ENCODE peak calls at places on chromosomes 7 and 10, in nine cellular contexts. One of them, this sample, is unnamed.
A peak's percentile ranks its signal among the peaks of the same experiment; 100 is the strongest.

GRCh38 chr7:157282141-157282801 is 54.5 kb upstream of the DNAJB6 start:
- DNase-seq in astrocyte: no peak
- DNase-seq in CD4-positive, CD25-positive, alpha-beta regulatory T cell: no peak
- DNase-seq in PC-3: peak; percentile 82
- DNase-seq in MM.1S: no peak
- DNase-seq in heart left ventricle: no peak
- DNase-seq in A549: no peak
- DNase-seq in A673: no peak
- DNase-seq in fibroblast of lung: no peak
- DNase-seq in this sample: no peak

GRCh38 chr10:96401036-96401435 is 42.2 kb upstream of the OPALIN start:
- DNase-seq in astrocyte: no peak
- DNase-seq in CD4-positive, CD25-positive, alpha-beta regulatory T cell: no peak
- DNase-seq in PC-3: no peak
- DNase-seq in MM.1S: no peak
- DNase-seq in heart left ventricle: no peak
- DNase-seq in A549: no peak
- DNase-seq in A673: peak; percentile 69
- DNase-seq in fibroblast of lung: no peak
- DNase-seq in this sample: no peak

GRCh38 chr7:131008840-131009651 is 275.0 kb upstream of the KLF14 start:
- DNase-seq in astrocyte: peak; percentile 65
- DNase-seq in CD4-positive, CD25-positive, alpha-beta regulatory T cell: no peak
- DNase-seq in PC-3: peak; percentile 61
- DNase-seq in MM.1S: no peak
- DNase-seq in heart left ventricle: no peak
- DNase-seq in A549: no peak
- DNase-seq in A673: peak; percentile 61
- DNase-seq in fibroblast of lung: peak; percentile 71
- DNase-seq in this sample: no peak

GRCh38 chr10:113005380-113005779 is 55.3 kb downstream of the TCF7L2 start:
- DNase-seq in astrocyte: no peak
- DNase-seq in CD4-positive, CD25-positive, alpha-beta regulatory T cell: no peak
- DNase-seq in PC-3: no peak
- DNase-seq in MM.1S: no peak
- DNase-seq in heart left ventricle: no peak
- DNase-seq in A549: no peak
- DNase-seq in A673: no peak
- DNase-seq in fibroblast of lung: no peak
- DNase-seq in this sample: no peak

GRCh38 chr7:129853661-129854268 is 99.0 kb downstream of the UBE2H start:
- DNase-seq in astrocyte: no peak
- DNase-seq in CD4-positive, CD25-positive, alpha-beta regulatory T cell: no peak
- DNase-seq in PC-3: peak; percentile 75
- DNase-seq in MM.1S: no peak
- DNase-seq in heart left ventricle: no peak
- DNase-seq in A549: no peak
- DNase-seq in A673: peak; percentile 17
- DNase-seq in fibroblast of lung: peak; percentile 62
- DNase-seq in this sample: no peak

GRCh38 chr7:37421820-37422219 is 26.8 kb downstream of the ELMO1 start:
- DNase-seq in astrocyte: no peak
- DNase-seq in CD4-positive, CD25-positive, alpha-beta regulatory T cell: no peak
- DNase-seq in PC-3: no peak
- DNase-seq in MM.1S: no peak
- DNase-seq in heart left ventricle: no peak
- DNase-seq in A549: no peak
- DNase-seq in A673: no peak
- DNase-seq in fibroblast of lung: no peak
- DNase-seq in this sample: no peak

GRCh38 chr7:37193775-37194135 is 254.9 kb downstream of the ELMO1 start:
- DNase-seq in astrocyte: no peak
- DNase-seq in CD4-positive, CD25-positive, alpha-beta regulatory T cell: no peak
- DNase-seq in PC-3: no peak
- DNase-seq in MM.1S: no peak
- DNase-seq in heart left ventricle: no peak
- DNase-seq in A549: no peak
- DNase-seq in A673: no peak
- DNase-seq in fibroblast of lung: no peak
- DNase-seq in this sample: no peak

GRCh38 chr10:69048103-69048502 is 39.8 kb upstream of the SRGN start:
- DNase-seq in astrocyte: no peak
- DNase-seq in CD4-positive, CD25-positive, alpha-beta regulatory T cell: no peak
- DNase-seq in PC-3: no peak
- DNase-seq in MM.1S: no peak
- DNase-seq in heart left ventricle: no peak
- DNase-seq in A549: no peak
- DNase-seq in A673: no peak
- DNase-seq in fibroblast of lung: no peak
- DNase-seq in this sample: peak; percentile 52

GRCh38 chr10:69860290-69860689 is 58.6 kb downstream of the COL13A1 start:
- DNase-seq in astrocyte: no peak
- DNase-seq in CD4-positive, CD25-positive, alpha-beta regulatory T cell: no peak
- DNase-seq in PC-3: no peak
- DNase-seq in MM.1S: no peak
- DNase-seq in heart left ventricle: no peak
- DNase-seq in A549: no peak
- DNase-seq in A673: no peak
- DNase-seq in fibroblast of lung: no peak
- DNase-seq in this sample: no peak

GRCh38 chr10:132653721-132654120 is 116.1 kb downstream of the INPP5A start:
- DNase-seq in astrocyte: no peak
- DNase-seq in CD4-positive, CD25-positive, alpha-beta regulatory T cell: no peak
- DNase-seq in PC-3: no peak
- DNase-seq in MM.1S: no peak
- DNase-seq in heart left ventricle: no peak
- DNase-seq in A549: no peak
- DNase-seq in A673: no peak
- DNase-seq in fibroblast of lung: no peak
- DNase-seq in this sample: no peak

GRCh38 chr7:69823151-69823744 is 225.0 kb downstream of the AUTS2 start:
- DNase-seq in astrocyte: no peak
- DNase-seq in CD4-positive, CD25-positive, alpha-beta regulatory T cell: no peak
- DNase-seq in PC-3: no peak
- DNase-seq in MM.1S: no peak
- DNase-seq in heart left ventricle: no peak
- DNase-seq in A549: no peak
- DNase-seq in A673: no peak
- DNase-seq in fibroblast of lung: no peak
- DNase-seq in this sample: no peak

DNA sequence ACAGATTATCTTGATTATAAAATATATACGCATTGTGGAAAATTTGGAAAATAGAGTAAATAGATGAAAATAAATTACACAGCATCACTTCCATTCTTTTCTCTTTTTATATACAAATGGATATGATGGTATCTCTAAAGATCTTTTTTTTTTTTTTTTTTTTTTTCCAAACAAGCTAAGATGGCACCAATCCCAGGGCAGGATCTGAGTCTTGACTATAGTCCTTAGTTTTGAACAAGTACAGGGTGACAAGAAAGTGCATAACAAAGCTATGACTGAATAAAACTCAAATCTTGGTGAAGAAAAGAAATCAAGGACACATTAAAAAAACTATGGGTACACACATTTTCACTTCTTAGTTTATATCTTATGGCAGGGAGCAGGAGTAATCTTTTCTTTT is 42.6 kb upstream of the FAM133B start:
- DNase-seq in astrocyte: no peak
- DNase-seq in CD4-positive, CD25-positive, alpha-beta regulatory T cell: no peak
- DNase-seq in PC-3: no peak
- DNase-seq in MM.1S: no peak
- DNase-seq in heart left ventricle: no peak
- DNase-seq in A549: no peak
- DNase-seq in A673: no peak
- DNase-seq in fibroblast of lung: no peak
- DNase-seq in this sample: no peak
- H3K4me3 ChIP-seq in astrocyte: peak overlapping the region; percentile 5
- H3K4me3 ChIP-seq in CD4-positive, CD25-positive, alpha-beta regulatory T cell: no peak overlapping the region
- H3K4me3 ChIP-seq in PC-3: peak overlapping the region; percentile 28
- H3K4me3 ChIP-seq in MM.1S: no peak overlapping the region
- H3K4me3 ChIP-seq in heart left ventricle: no peak overlapping the region
- H3K4me3 ChIP-seq in A549: no peak overlapping the region
- H3K4me3 ChIP-seq in A673: no peak overlapping the region
- H3K4me3 ChIP-seq in fibroblast of lung: no peak overlapping the region
- H3K4me3 ChIP-seq in this sample: no peak overlapping the region

GRCh38 chr7:158783595-158783994 is 45.7 kb downstream of the ESYT2 start:
- DNase-seq in astrocyte: no peak
- DNase-seq in CD4-positive, CD25-positive, alpha-beta regulatory T cell: no peak
- DNase-seq in PC-3: peak; percentile 12
- DNase-seq in MM.1S: no peak
- DNase-seq in heart left ventricle: no peak
- DNase-seq in A549: no peak
- DNase-seq in A673: no peak
- DNase-seq in fibroblast of lung: no peak
- DNase-seq in this sample: no peak
- H3K27ac ChIP-seq in astrocyte: no peak overlapping the region
- H3K27ac ChIP-seq in CD4-positive, CD25-positive, alpha-beta regulatory T cell: peak overlapping the region; percentile 16
- H3K27ac ChIP-seq in PC-3: no peak overlapping the region
- H3K27ac ChIP-seq in MM.1S: no peak overlapping the region
- H3K27ac ChIP-seq in heart left ventricle: peak overlapping the region; percentile 90
- H3K27ac ChIP-seq in A549: no peak overlapping the region
- H3K27ac ChIP-seq in A673: no peak overlapping the region
- H3K27ac ChIP-seq in fibroblast of lung: peak overlapping the region; percentile 41
- H3K27ac ChIP-seq in this sample: peak overlapping the region; percentile 25

DNA sequence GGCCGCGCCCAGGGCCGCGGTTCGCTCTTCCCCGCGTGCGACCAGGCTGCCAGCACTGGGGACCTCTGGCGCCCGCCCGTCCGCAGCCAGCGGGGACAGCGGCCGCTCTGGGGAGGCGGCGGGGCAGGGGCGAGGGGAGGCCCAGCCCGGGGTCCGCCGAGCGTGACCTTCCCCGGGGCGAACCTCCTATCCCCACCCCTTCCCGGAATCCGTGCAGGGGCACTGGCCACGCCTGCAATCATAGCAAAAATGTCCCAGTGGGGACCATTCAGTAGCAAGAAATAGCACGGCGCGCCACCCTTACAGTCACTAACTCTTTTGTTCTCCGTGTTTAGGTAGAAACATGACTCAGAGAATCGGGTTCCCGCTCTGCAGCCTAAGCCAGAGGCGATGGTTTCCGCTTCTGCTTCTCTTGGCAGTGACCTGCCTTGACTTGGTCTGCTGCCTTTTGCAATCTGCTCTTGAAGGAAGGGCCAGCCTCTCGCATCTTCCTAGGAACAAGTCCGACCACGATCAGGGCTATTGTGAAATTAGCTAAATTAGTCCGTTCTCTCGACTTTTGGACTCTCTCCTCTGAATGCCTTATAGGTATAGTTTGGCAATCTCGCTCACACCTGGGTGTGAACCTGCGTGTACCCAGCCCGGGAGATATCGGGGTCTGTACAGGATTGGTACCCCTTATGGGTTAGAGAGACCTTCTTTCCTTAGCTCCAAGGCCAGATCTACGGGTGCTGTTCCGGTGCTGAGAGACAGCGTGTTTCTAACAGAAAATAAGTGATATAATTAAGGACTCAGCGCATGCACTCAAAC is 79.4 kb upstream of the ACBD5 start:
- DNase-seq in astrocyte: peak; percentile 45
- DNase-seq in CD4-positive, CD25-positive, alpha-beta regulatory T cell: peak; percentile 4
- DNase-seq in PC-3: no peak
- DNase-seq in MM.1S: no peak
- DNase-seq in heart left ventricle: peak; percentile 71
- DNase-seq in A549: peak; percentile 16
- DNase-seq in A673: no peak
- DNase-seq in fibroblast of lung: peak; percentile 63
- DNase-seq in this sample: no peak
- H3K4me3 ChIP-seq in astrocyte: peak overlapping the region; percentile 52
- H3K4me3 ChIP-seq in CD4-positive, CD25-positive, alpha-beta regulatory T cell: no peak overlapping the region
- H3K4me3 ChIP-seq in PC-3: no peak overlapping the region
- H3K4me3 ChIP-seq in MM.1S: no peak overlapping the region
- H3K4me3 ChIP-seq in heart left ventricle: peak overlapping the region; percentile 47
- H3K4me3 ChIP-seq in A549: peak overlapping the region; percentile 40
- H3K4me3 ChIP-seq in A673: no peak overlapping the region
- H3K4me3 ChIP-seq in fibroblast of lung: peak overlapping the region; percentile 41
- H3K4me3 ChIP-seq in this sample: no peak overlapping the region

DNA sequence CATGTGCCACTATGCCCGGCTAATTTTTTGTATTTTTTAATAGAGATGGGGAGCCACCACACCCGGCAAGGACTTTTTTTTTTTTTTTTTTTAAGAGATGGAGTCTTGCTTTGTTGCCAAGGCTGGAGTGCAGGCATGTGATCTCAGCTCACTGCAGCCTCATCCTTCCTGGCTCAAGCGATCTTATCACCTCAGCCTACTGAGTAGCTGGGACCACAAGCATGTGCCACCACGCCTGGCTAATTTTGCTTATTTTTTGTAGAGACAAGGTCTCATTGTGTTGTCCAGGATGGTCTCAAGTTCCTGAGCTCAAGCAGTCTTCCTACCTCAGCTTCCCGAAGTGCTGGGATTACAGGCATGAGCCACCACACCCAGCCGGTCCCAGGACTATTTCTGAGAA is 9.3 kb upstream of the MCU start:
- DNase-seq in astrocyte: no peak
- DNase-seq in CD4-positive, CD25-positive, alpha-beta regulatory T cell: no peak
- DNase-seq in PC-3: no peak
- DNase-seq in MM.1S: no peak
- DNase-seq in heart left ventricle: no peak
- DNase-seq in A549: no peak
- DNase-seq in A673: no peak
- DNase-seq in fibroblast of lung: peak; percentile 23
- DNase-seq in this sample: no peak
- H3K27ac ChIP-seq in astrocyte: no peak overlapping the region
- H3K27ac ChIP-seq in CD4-positive, CD25-positive, alpha-beta regulatory T cell: no peak overlapping the region
- H3K27ac ChIP-seq in PC-3: no peak overlapping the region
- H3K27ac ChIP-seq in MM.1S: no peak overlapping the region
- H3K27ac ChIP-seq in heart left ventricle: no peak overlapping the region
- H3K27ac ChIP-seq in A549: peak overlapping the region; percentile 80
- H3K27ac ChIP-seq in A673: no peak overlapping the region
- H3K27ac ChIP-seq in fibroblast of lung: no peak overlapping the region
- H3K27ac ChIP-seq in this sample: no peak overlapping the region

GRCh38 chr10:124745257-124745656 is 1.1 kb upstream of the FAM53B start:
- DNase-seq in astrocyte: no peak
- DNase-seq in CD4-positive, CD25-positive, alpha-beta regulatory T cell: no peak
- DNase-seq in PC-3: no peak
- DNase-seq in MM.1S: no peak
- DNase-seq in heart left ventricle: no peak
- DNase-seq in A549: no peak
- DNase-seq in A673: no peak
- DNase-seq in fibroblast of lung: no peak
- DNase-seq in this sample: no peak
- H3K4me3 ChIP-seq in astrocyte: no peak overlapping the region
- H3K4me3 ChIP-seq in CD4-positive, CD25-positive, alpha-beta regulatory T cell: peak overlapping the region; percentile 75
- H3K4me3 ChIP-seq in PC-3: peak overlapping the region; percentile 60
- H3K4me3 ChIP-seq in MM.1S: no peak overlapping the region
- H3K4me3 ChIP-seq in heart left ventricle: no peak overlapping the region
- H3K4me3 ChIP-seq in A549: no peak overlapping the region
- H3K4me3 ChIP-seq in A673: no peak overlapping the region
- H3K4me3 ChIP-seq in fibroblast of lung: peak overlapping the region; percentile 61
- H3K4me3 ChIP-seq in this sample: no peak overlapping the region

DNA sequence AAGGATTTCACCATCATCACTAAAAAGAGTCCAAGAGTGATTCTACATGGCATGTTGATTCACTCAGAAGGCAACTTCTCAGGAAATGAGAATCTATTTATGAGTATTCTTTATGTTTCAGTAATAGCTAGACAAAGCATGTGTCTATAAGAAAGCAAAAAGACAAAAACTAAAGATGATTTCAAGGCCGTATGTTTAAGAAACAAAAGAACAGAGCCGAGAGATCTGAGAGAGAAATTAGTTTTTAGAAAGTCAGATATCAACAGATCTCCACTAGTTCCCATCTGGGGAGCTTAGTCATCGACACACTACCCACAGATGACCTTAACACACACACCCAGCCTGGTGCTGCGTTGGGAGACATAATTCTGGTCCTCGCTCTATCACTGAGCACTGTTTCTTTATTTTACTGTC is 21.0 kb downstream of the PIP4K2A start:
- DNase-seq in astrocyte: peak; percentile 84
- DNase-seq in CD4-positive, CD25-positive, alpha-beta regulatory T cell: no peak
- DNase-seq in PC-3: peak; percentile 19
- DNase-seq in MM.1S: no peak
- DNase-seq in heart left ventricle: no peak
- DNase-seq in A549: no peak
- DNase-seq in A673: no peak
- DNase-seq in fibroblast of lung: peak; percentile 86
- DNase-seq in this sample: no peak
- H3K27ac ChIP-seq in astrocyte: no peak overlapping the region
- H3K27ac ChIP-seq in CD4-positive, CD25-positive, alpha-beta regulatory T cell: peak overlapping the region; percentile 66
- H3K27ac ChIP-seq in PC-3: no peak overlapping the region
- H3K27ac ChIP-seq in MM.1S: no peak overlapping the region
- H3K27ac ChIP-seq in heart left ventricle: no peak overlapping the region
- H3K27ac ChIP-seq in A549: no peak overlapping the region
- H3K27ac ChIP-seq in A673: no peak overlapping the region
- H3K27ac ChIP-seq in fibroblast of lung: no peak overlapping the region
- H3K27ac ChIP-seq in this sample: no peak overlapping the region